ENCODE peak calls at places on chromosomes 11 and 22, in five cellular contexts. S is gastrocnemius medialis; P is lower leg skin; I is right atrium auricular region; C is naive thymus-derived CD4-positive, alpha-beta T cell. Y is an unnamed sample.

GRCh38 chr22:32617271-32617670 is 142.7 kb downstream of the FBXO7 start:
- DNase-seq in S (no peak), P (no peak), I (no peak), C (no peak), Y (no peak)

GRCh38 chr11:82750643-82751139 is 17.0 kb upstream of the FAM181B start:
- DNase-seq in S (no peak), P (no peak), I (no peak), C (no peak), Y (no peak)

GRCh38 chr11:119210035-119210434 is 3.9 kb downstream of the CBL start:
- DNase-seq in S (no peak), P (no peak), I (no peak), C (no peak), Y (no peak)

GRCh38 chr22:18031670-18032454 is 7.5 kb upstream of the MICAL3 start:
- DNase-seq in S (peak; percentile 69), P (no peak), I (no peak), C (no peak), Y (peak; percentile 87)

GRCh38 chr11:119759324-119759723 is 30.3 kb upstream of the NECTIN1 start:
- DNase-seq in S (no peak), P (no peak), I (no peak), C (no peak), Y (peak; percentile 47)

GRCh38 chr11:69499216-69499945 is 17.9 kb downstream of the LINC01488 start:
- DNase-seq in S (no peak), P (no peak), I (no peak), C (no peak), Y (no peak)

GRCh38 chr11:77820565-77821348 is at the start of the genes AAMDC and RSF1:
- DNase-seq in S (peak; percentile 98), P (peak; percentile 98), I (peak; percentile 99), C (peak; percentile 95), Y (peak; percentile 98)

GRCh38 chr11:67463680-67464410 is 5.2 kb downstream of the TMEM134 start:
- DNase-seq in S (peak; percentile 76), P (peak; percentile 80), I (peak; percentile 75), C (no peak), Y (peak; percentile 89)

GRCh38 chr22:18001040-18001893 is 23.1 kb downstream of the MICAL3 start:
- DNase-seq in S (peak; percentile 92), P (peak; percentile 88), I (peak; percentile 94), C (peak; percentile 77), Y (peak; percentile 91)

GRCh38 chr11:66891849-66892660 is 35.2 kb downstream of the LRFN4 start:
- DNase-seq in S (peak; percentile 95), P (peak; percentile 38), I (peak; percentile 71), C (peak; percentile 50), Y (peak; percentile 80)

Y was measured in Calu3.